ENCODE peak calls at places on chromosomes 2 and 18, in eight cellular contexts. U is GM20000, M is MG63, T is RPMI7951, I is NCI-H2029 treated with DMSO at 0.1 percent for 48 hours, O is posterior vena cava, Q is AG08395, L is tibial artery. R is an unnamed sample.

GRCh38 chr2:70472256-70472905 is 81.2 kb downstream of the TGFA start:
- DNase-seq in Q (no peak), O (no peak), M (no peak), L (no peak), I (no peak), T (no peak), U (no peak), R (no peak)

GRCh38 chr18:26453370-26454030 is 94.9 kb downstream of the KCTD1 start:
- DNase-seq in L (no peak), O (no peak), Q (no peak), T (no peak), U (no peak), I (no peak), M (no peak), R (no peak)

GRCh38 chr2:46815121-46815802 is 100.3 kb downstream of the MCFD2 start:
- DNase-seq in U (no peak), O (no peak), I (no peak), M (no peak), Q (no peak), T (peak; percentile 62), L (no peak), R (no peak)

GRCh38 chr2:150878347-150878746 is 383.3 kb downstream of the RBM43 start:
- DNase-seq in U (no peak), I (no peak), L (no peak), O (no peak), M (peak; percentile 34), T (peak; percentile 48), Q (peak; percentile 10), R (no peak)

GRCh38 chr18:58496231-58496630 is 132.7 kb downstream of the ALPK2 start:
- DNase-seq in Q (peak; percentile 60), I (no peak), T (peak; percentile 45), L (no peak), O (peak; percentile 3), M (peak; percentile 84), U (no peak), R (no peak)

GRCh38 chr2:18976112-18976961 is 382.1 kb downstream of the OSR1 start:
- DNase-seq in U (peak; percentile 5), I (peak; percentile 57), Q (peak; percentile 78), L (peak; percentile 25), O (peak; percentile 76), M (peak; percentile 30), T (peak; percentile 95), R (no peak)

GRCh38 chr2:38075436-38076249 is at the start of gene CYP1B1:
- DNase-seq in Q (peak; percentile 27), T (no peak), U (peak; percentile 49), O (peak; percentile 86), L (no peak), I (no peak), M (no peak), R (no peak)

GRCh38 chr2:200310545-200310971 is 4.1 kb downstream of the SPATS2L start:
- DNase-seq in Q (no peak), O (no peak), M (no peak), T (no peak), L (no peak), I (no peak), U (no peak), R (no peak)

GRCh38 chr2:47198985-47199451 is 43.9 kb upstream of the STPG4 start:
- DNase-seq in U (no peak), I (no peak), T (peak; percentile 100), O (no peak), M (peak; percentile 84), Q (peak; percentile 91), L (no peak), R (no peak)

GRCh38 chr2:96860065-96861029 is 2.5 kb upstream of the ANKRD39 start:
- DNase-seq in L (no peak), U (no peak), T (peak; percentile 28), Q (no peak), M (no peak), O (no peak), I (no peak), R (peak; percentile 76)

GRCh38 chr2:9144617-9145016 is 62.0 kb upstream of the ASAP2 start:
- DNase-seq in Q (no peak), L (no peak), I (no peak), T (no peak), O (no peak), U (no peak), M (no peak), R (no peak)

GRCh38 chr2:238851751-238852150 is 3.9 kb downstream of the TWIST2 start:
- DNase-seq in O (no peak), Q (no peak), L (no peak), M (no peak), I (no peak), T (no peak), U (no peak), R (no peak)

GRCh38 chr2:54306561-54306960 is 50.5 kb upstream of the TSPYL6 start:
- DNase-seq in I (no peak), O (no peak), Q (peak; percentile 18), U (no peak), T (no peak), M (no peak), L (no peak), R (no peak)

GRCh38 chr2:105329197-105329554 is 359 bp downstream of the TGFBRAP1 start:
- DNase-seq in M (no peak), L (no peak), I (no peak), O (no peak), Q (no peak), T (no peak), U (peak; percentile 36), R (peak; percentile 79)